ENCODE peak calls at places on chromosomes 12 and 14, in nine cellular contexts. One of them, this sample, is unnamed.
A peak's percentile ranks its signal among the peaks of the same experiment; 100 is the strongest.

GRCh38 chr14:97833291-97833690 is 1036.1 kb downstream of the VRK1 start:
- DNase-seq in AG04450: no peak
- DNase-seq in choroid plexus epithelial cell: no peak
- DNase-seq in foreskin fibroblast: no peak
- DNase-seq in GM23338: no peak
- DNase-seq in uterus: no peak
- DNase-seq in ovary: no peak
- DNase-seq in astrocyte of the spinal cord: no peak
- DNase-seq in BJ: no peak
- DNase-seq in this sample: no peak

GRCh38 chr12:42588981-42589464 is 523 bp downstream of the PRICKLE1 start:
- DNase-seq in astrocyte of the spinal cord: peak; percentile 37
- DNase-seq in ovary: peak; percentile 47
- DNase-seq in choroid plexus epithelial cell: peak; percentile 61
- DNase-seq in uterus: peak; percentile 45
- DNase-seq in GM23338: peak; percentile 83
- DNase-seq in BJ: no peak
- DNase-seq in AG04450: no peak
- DNase-seq in foreskin fibroblast: no peak
- DNase-seq in this sample: peak; percentile 78

GRCh38 chr12:123111498-123112165 is 39.3 kb downstream of the PITPNM2 start:
- DNase-seq in BJ: no peak
- DNase-seq in AG04450: no peak
- DNase-seq in astrocyte of the spinal cord: peak; percentile 80
- DNase-seq in foreskin fibroblast: no peak
- DNase-seq in GM23338: no peak
- DNase-seq in choroid plexus epithelial cell: peak; percentile 85
- DNase-seq in uterus: no peak
- DNase-seq in ovary: no peak
- DNase-seq in this sample: no peak

GRCh38 chr12:25311501-25311900 is 60.8 kb upstream of the KRAS start:
- DNase-seq in ovary: no peak
- DNase-seq in uterus: no peak
- DNase-seq in AG04450: no peak
- DNase-seq in foreskin fibroblast: no peak
- DNase-seq in astrocyte of the spinal cord: no peak
- DNase-seq in GM23338: no peak
- DNase-seq in BJ: no peak
- DNase-seq in choroid plexus epithelial cell: no peak
- DNase-seq in this sample: no peak

GRCh38 chr14:88749139-88749538 is 43.6 kb downstream of the EML5 start:
- DNase-seq in AG04450: no peak
- DNase-seq in GM23338: no peak
- DNase-seq in astrocyte of the spinal cord: no peak
- DNase-seq in uterus: no peak
- DNase-seq in foreskin fibroblast: no peak
- DNase-seq in choroid plexus epithelial cell: no peak
- DNase-seq in BJ: no peak
- DNase-seq in ovary: no peak
- DNase-seq in this sample: no peak

GRCh38 chr14:98370352-98370751 is 901.6 kb downstream of the BCL11B start:
- DNase-seq in uterus: no peak
- DNase-seq in AG04450: no peak
- DNase-seq in foreskin fibroblast: no peak
- DNase-seq in choroid plexus epithelial cell: no peak
- DNase-seq in astrocyte of the spinal cord: no peak
- DNase-seq in BJ: no peak
- DNase-seq in ovary: no peak
- DNase-seq in GM23338: no peak
- DNase-seq in this sample: no peak

GRCh38 chr12:116659771-116660481 is 77.9 kb downstream of the SPRING1 start:
- DNase-seq in AG04450: no peak
- DNase-seq in choroid plexus epithelial cell: no peak
- DNase-seq in ovary: no peak
- DNase-seq in astrocyte of the spinal cord: peak; percentile 32
- DNase-seq in uterus: no peak
- DNase-seq in BJ: no peak
- DNase-seq in foreskin fibroblast: no peak
- DNase-seq in GM23338: no peak
- DNase-seq in this sample: no peak

GRCh38 chr14:71478542-71478941 is 453.7 kb upstream of the RGS6 start:
- DNase-seq in BJ: no peak
- DNase-seq in ovary: no peak
- DNase-seq in AG04450: no peak
- DNase-seq in GM23338: no peak
- DNase-seq in uterus: no peak
- DNase-seq in foreskin fibroblast: peak; percentile 41
- DNase-seq in choroid plexus epithelial cell: peak; percentile 86
- DNase-seq in astrocyte of the spinal cord: peak; percentile 73
- DNase-seq in this sample: no peak

GRCh38 chr12:109389146-109389545 is 41.4 kb downstream of the MYO1H start:
- DNase-seq in ovary: no peak
- DNase-seq in choroid plexus epithelial cell: no peak
- DNase-seq in GM23338: peak; percentile 34
- DNase-seq in foreskin fibroblast: no peak
- DNase-seq in astrocyte of the spinal cord: no peak
- DNase-seq in uterus: no peak
- DNase-seq in BJ: no peak
- DNase-seq in AG04450: no peak
- DNase-seq in this sample: no peak

GRCh38 chr12:83042441-83043215 is 355.9 kb downstream of the TMTC2 start:
- DNase-seq in astrocyte of the spinal cord: peak; percentile 57
- DNase-seq in AG04450: no peak
- DNase-seq in GM23338: peak; percentile 18
- DNase-seq in ovary: no peak
- DNase-seq in BJ: peak; percentile 18
- DNase-seq in uterus: no peak
- DNase-seq in foreskin fibroblast: no peak
- DNase-seq in choroid plexus epithelial cell: peak; percentile 41
- DNase-seq in this sample: no peak

GRCh38 chr12:48105321-48105866 is 485 bp downstream of the SENP1 start:
- DNase-seq in foreskin fibroblast: no peak
- DNase-seq in choroid plexus epithelial cell: peak; percentile 38
- DNase-seq in AG04450: no peak
- DNase-seq in GM23338: peak; percentile 19
- DNase-seq in uterus: no peak
- DNase-seq in BJ: no peak
- DNase-seq in astrocyte of the spinal cord: no peak
- DNase-seq in ovary: no peak
- DNase-seq in this sample: no peak

GRCh38 chr12:95815635-95816212 is 25.2 kb upstream of the NTN4 start:
- DNase-seq in AG04450: no peak
- DNase-seq in astrocyte of the spinal cord: peak; percentile 52
- DNase-seq in BJ: no peak
- DNase-seq in ovary: no peak
- DNase-seq in GM23338: peak; percentile 46
- DNase-seq in foreskin fibroblast: no peak
- DNase-seq in choroid plexus epithelial cell: peak; percentile 61
- DNase-seq in uterus: no peak
- DNase-seq in this sample: no peak

GRCh38 chr14:92553456-92553855 is 39.9 kb downstream of the RIN3 start:
- DNase-seq in uterus: peak; percentile 36
- DNase-seq in ovary: peak; percentile 71
- DNase-seq in foreskin fibroblast: no peak
- DNase-seq in AG04450: no peak
- DNase-seq in GM23338: peak; percentile 52
- DNase-seq in BJ: no peak
- DNase-seq in astrocyte of the spinal cord: peak; percentile 54
- DNase-seq in choroid plexus epithelial cell: peak; percentile 71
- DNase-seq in this sample: no peak

GRCh38 chr12:4779749-4780148 is 59.5 kb downstream of the GALNT8 start:
- DNase-seq in uterus: no peak
- DNase-seq in BJ: no peak
- DNase-seq in astrocyte of the spinal cord: no peak
- DNase-seq in choroid plexus epithelial cell: no peak
- DNase-seq in foreskin fibroblast: no peak
- DNase-seq in ovary: no peak
- DNase-seq in AG04450: no peak
- DNase-seq in GM23338: no peak
- DNase-seq in this sample: no peak

GRCh38 chr12:124529595-124530276 is 37.7 kb downstream of the NCOR2 start:
- DNase-seq in astrocyte of the spinal cord: no peak
- DNase-seq in GM23338: no peak
- DNase-seq in ovary: no peak
- DNase-seq in choroid plexus epithelial cell: no peak
- DNase-seq in uterus: no peak
- DNase-seq in AG04450: no peak
- DNase-seq in BJ: no peak
- DNase-seq in foreskin fibroblast: no peak
- DNase-seq in this sample: no peak

DNA sequence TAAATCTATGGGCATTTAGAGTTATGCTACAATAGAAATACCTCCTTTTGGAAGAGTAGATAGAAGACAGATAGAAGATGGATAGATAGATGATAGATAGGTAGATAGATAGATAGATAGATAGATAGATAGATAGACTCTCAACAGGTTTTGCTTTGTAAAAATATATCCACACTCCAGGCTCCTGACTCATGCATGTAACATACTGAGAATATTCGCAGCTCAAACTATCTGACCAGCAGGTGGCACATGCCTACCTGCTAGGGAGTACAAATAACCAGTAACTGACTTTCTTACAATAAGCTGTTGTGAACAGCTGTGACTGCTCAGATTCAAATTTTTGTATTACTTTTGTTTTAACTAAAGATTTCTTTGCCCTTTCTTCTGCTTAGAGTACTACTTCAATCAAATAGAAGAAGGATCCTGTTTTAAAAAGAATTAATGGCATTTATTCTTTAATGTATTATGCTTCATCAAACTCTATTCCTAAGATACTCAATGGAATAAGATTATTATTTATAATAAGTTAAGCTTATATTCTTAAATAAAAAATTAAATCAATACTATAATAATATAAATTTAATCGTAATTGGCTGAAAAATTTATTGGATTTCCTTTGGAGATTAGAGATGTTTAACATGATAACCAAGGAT is 15.8 kb upstream of the CPNE8 start:
- DNase-seq in uterus: no peak
- DNase-seq in choroid plexus epithelial cell: peak; percentile 56
- DNase-seq in astrocyte of the spinal cord: peak; percentile 77
- DNase-seq in BJ: no peak
- DNase-seq in foreskin fibroblast: peak; percentile 2
- DNase-seq in AG04450: no peak
- DNase-seq in GM23338: peak; percentile 77
- DNase-seq in ovary: no peak
- DNase-seq in this sample: peak; percentile 20
- TF ChIP-seq CTCF in uterus: no peak
- TF ChIP-seq CTCF in choroid plexus epithelial cell: peak; percentile 52
- TF ChIP-seq CTCF in astrocyte of the spinal cord: peak; percentile 63
- TF ChIP-seq CTCF in BJ: peak; percentile 20
- TF ChIP-seq CTCF in foreskin fibroblast: peak; percentile 46
- TF ChIP-seq CTCF in AG04450: no peak
- TF ChIP-seq CTCF in GM23338: peak; percentile 75
- TF ChIP-seq CTCF in ovary: no peak
- TF ChIP-seq CTCF in this sample: no peak

DNA sequence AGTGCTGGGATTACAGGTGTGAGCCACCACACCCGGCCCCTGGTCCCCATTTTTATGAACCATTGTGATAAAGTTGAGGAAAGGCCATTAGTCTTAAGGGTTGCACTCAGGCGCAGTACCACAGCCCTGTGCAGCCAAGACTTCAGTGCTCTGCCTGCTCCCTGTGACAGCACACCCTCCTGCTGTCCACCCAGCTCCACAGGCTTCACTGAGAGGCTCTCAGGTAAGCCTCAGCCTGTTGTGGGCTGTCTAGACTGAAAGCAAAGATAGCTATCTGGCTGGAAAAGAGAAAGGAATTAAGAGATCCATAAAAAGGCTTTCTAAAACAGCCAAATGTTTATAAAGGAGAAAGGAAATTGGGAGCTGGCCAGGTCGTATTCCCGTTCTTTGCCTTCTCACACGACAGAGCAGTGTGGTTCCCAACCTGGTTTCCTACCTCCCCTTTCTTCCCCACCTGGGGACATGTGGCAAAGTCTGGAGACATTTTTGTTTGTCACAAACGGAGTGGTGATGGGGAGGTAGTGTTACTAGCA is 19.1 kb upstream of the DNM1L start:
- DNase-seq in ovary: no peak
- DNase-seq in foreskin fibroblast: no peak
- DNase-seq in BJ: peak; percentile 63
- DNase-seq in choroid plexus epithelial cell: no peak
- DNase-seq in GM23338: no peak
- DNase-seq in astrocyte of the spinal cord: no peak
- DNase-seq in uterus: no peak
- DNase-seq in AG04450: no peak
- DNase-seq in this sample: no peak
- TF ChIP-seq CTCF in ovary: no peak
- TF ChIP-seq CTCF in foreskin fibroblast: no peak
- TF ChIP-seq CTCF in BJ: no peak
- TF ChIP-seq CTCF in choroid plexus epithelial cell: no peak
- TF ChIP-seq CTCF in GM23338: no peak
- TF ChIP-seq CTCF in astrocyte of the spinal cord: no peak
- TF ChIP-seq CTCF in uterus: no peak
- TF ChIP-seq CTCF in AG04450: no peak
- TF ChIP-seq CTCF in this sample: no peak

DNA sequence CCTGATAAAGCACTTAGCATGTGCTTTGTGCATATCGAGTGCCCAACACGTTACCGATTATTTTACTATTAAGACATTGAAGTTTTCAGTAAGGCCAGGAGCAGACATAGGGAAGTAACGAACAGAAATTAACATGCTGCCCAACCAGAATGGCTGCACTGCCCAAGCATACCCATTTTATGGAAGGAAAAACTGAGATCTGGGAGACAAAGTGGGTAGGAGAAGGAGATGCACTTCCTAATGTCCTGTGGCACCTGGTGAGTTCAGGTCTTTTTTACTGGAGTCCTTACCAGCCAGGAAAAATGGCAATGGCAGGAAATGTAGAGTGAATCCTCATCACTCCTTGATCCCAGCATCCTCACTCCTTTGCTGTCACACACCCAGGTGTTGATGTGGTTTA is 768.5 kb downstream of the MED13L start:
- DNase-seq in astrocyte of the spinal cord: no peak
- DNase-seq in foreskin fibroblast: no peak
- DNase-seq in BJ: no peak
- DNase-seq in choroid plexus epithelial cell: no peak
- DNase-seq in GM23338: no peak
- DNase-seq in AG04450: no peak
- DNase-seq in uterus: no peak
- DNase-seq in ovary: no peak
- DNase-seq in this sample: no peak
- TF ChIP-seq CTCF in astrocyte of the spinal cord: no peak
- TF ChIP-seq CTCF in foreskin fibroblast: no peak
- TF ChIP-seq CTCF in BJ: no peak
- TF ChIP-seq CTCF in choroid plexus epithelial cell: no peak
- TF ChIP-seq CTCF in GM23338: no peak
- TF ChIP-seq CTCF in AG04450: no peak
- TF ChIP-seq CTCF in uterus: no peak
- TF ChIP-seq CTCF in ovary: no peak
- TF ChIP-seq CTCF in this sample: no peak

DNA sequence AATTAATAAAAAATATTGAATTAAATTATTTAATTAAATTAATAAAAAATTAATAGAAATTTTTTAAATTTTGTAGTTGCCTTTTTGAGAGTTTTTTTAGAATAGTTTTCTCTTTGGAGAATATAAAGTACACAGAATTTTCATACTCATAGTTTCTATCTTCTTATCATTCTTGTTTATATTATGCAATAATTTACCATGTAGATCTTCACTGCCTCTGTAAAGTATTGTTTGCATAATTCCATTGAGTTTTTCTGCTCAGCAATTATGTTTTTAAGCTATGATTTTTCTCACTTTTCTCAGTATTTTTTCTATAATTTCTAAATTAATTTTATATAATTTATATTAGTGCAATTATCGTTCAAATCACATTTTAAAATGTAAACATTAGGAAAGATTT is 50.6 kb upstream of the OXA1L start:
- DNase-seq in foreskin fibroblast: no peak
- DNase-seq in GM23338: no peak
- DNase-seq in uterus: no peak
- DNase-seq in BJ: no peak
- DNase-seq in AG04450: no peak
- DNase-seq in astrocyte of the spinal cord: no peak
- DNase-seq in choroid plexus epithelial cell: no peak
- DNase-seq in ovary: no peak
- DNase-seq in this sample: no peak
- TF ChIP-seq CTCF in foreskin fibroblast: no peak
- TF ChIP-seq CTCF in GM23338: no peak
- TF ChIP-seq CTCF in uterus: no peak
- TF ChIP-seq CTCF in BJ: no peak
- TF ChIP-seq CTCF in AG04450: no peak
- TF ChIP-seq CTCF in astrocyte of the spinal cord: no peak
- TF ChIP-seq CTCF in choroid plexus epithelial cell: no peak
- TF ChIP-seq CTCF in ovary: no peak
- TF ChIP-seq CTCF in this sample: no peak

This sample was measured in pancreas.